ENCODE peak calls at places on chromosomes 3 and 15, in six cellular contexts. D, J, I, Z, Y and F are unnamed samples. For H3K36me3 and H3K4me1, the result is how much of the 10 kb centered on the place peaks cover.

GRCh38 chr3:62007036-62007435 is 366.3 kb downstream of the FEZF2 start:
- DNase-seq in D (no peak), J (no peak), I (no peak), Z (no peak), Y (no peak), F (no peak)

GRCh38 chr15:50353999-50354837 is 780 bp downstream of the GABPB1 start:
- DNase-seq in D (peak), J (peak), I (peak), Z (peak), Y (peak), F (peak)

GRCh38 chr3:193879099-193879863 is 256.7 kb upstream of the HES1 start:
- DNase-seq in D (no peak), J (no peak), I (no peak), Z (no peak), Y (no peak), F (no peak)

GRCh38 chr15:39083213-39083612 is 497.7 kb upstream of the THBS1 start:
- DNase-seq in D (no peak), J (no peak), I (no peak), Z (no peak), Y (no peak), F (no peak)

GRCh38 chr3:118110196-118110595 is 924.5 kb downstream of the IGSF11 start:
- DNase-seq in D (no peak), J (no peak), I (no peak), Z (no peak), Y (no peak), F (no peak)

GRCh38 chr3:177692304-177692703 is 495.0 kb upstream of the TBL1XR1 start:
- DNase-seq in D (no peak), J (no peak), I (no peak), Z (no peak), Y (no peak), F (no peak)

GRCh38 chr3:33315826-33316225 is 38.6 kb downstream of the FBXL2 start:
- DNase-seq in D (no peak), J (no peak), I (no peak), Z (no peak), Y (no peak), F (peak)

GRCh38 chr15:69497076-69497475 is 44.5 kb downstream of the RPLP1 start:
- DNase-seq in D (no peak), J (no peak), I (no peak), Z (no peak), Y (no peak), F (no peak)

GRCh38 chr3:185925353-185925752 is 12.5 kb downstream of the TRA2B start:
- DNase-seq in D (no peak), J (no peak), I (no peak), Z (no peak), Y (no peak), F (no peak)
- H3K36me3 ChIP-seq in D (half or more), J (half or more), I (half or more), Z (half or more), Y (under half), F (half or more)

GRCh38 chr3:42098171-42098570 is 7.0 kb downstream of the TRAK1 start:
- DNase-seq in D (no peak), J (no peak), I (no peak), Z (no peak), Y (no peak), F (no peak)

GRCh38 chr3:42099020-42099765 is 8.0 kb downstream of the TRAK1 start:
- DNase-seq in D (no peak), J (no peak), I (no peak), Z (no peak), Y (no peak), F (no peak)

GRCh38 chr3:42094992-42095391 is 3.8 kb downstream of the TRAK1 start:
- DNase-seq in D (no peak), J (no peak), I (no peak), Z (no peak), Y (no peak), F (no peak)

GRCh38 chr3:42095540-42095939 is 4.4 kb downstream of the TRAK1 start:
- DNase-seq in D (no peak), J (no peak), I (no peak), Z (no peak), Y (no peak), F (no peak)

DNA sequence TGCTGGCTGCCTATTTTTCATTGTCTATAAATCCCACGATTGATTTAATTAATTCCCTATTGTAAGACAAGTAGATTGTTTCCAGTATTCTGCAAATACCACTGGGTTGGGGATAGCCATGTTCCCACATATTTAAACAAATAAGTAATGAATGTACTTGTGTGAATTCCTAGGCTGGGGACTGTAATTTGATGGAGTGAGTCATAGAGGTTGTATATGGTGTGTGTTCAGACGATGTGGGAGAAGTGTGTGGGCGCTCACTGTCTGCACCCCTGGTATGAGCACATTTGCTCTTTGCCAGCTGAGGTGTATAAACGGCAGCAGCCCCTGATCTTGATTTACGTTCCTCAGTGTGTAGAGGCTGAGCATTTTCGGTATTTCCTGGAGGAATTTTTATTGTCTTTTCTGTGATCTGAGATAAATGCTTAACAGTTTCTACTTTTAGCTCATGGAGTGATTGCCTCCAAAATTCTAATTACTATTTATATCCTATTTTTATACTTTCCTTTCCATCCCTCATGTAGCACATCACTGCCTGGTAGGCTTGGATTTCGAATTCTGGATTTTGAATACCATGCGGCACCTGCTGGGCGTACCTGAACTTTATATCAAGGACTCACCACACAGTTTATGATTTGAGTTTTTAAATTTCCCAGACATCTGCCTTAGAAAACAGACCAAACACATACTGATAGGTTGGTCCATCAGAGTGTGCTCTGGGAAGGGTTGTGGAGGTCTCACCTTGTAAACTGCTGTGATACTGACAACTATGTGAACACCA is 6.2 kb downstream of the TRAK1 start:
- DNase-seq in D (no peak), J (no peak), I (no peak), Z (no peak), Y (no peak), F (no peak)
- H3K4me1 ChIP-seq in D (half or more), J (under half), I (half or more), Z (under half), Y (under half), F (under half)

DNA sequence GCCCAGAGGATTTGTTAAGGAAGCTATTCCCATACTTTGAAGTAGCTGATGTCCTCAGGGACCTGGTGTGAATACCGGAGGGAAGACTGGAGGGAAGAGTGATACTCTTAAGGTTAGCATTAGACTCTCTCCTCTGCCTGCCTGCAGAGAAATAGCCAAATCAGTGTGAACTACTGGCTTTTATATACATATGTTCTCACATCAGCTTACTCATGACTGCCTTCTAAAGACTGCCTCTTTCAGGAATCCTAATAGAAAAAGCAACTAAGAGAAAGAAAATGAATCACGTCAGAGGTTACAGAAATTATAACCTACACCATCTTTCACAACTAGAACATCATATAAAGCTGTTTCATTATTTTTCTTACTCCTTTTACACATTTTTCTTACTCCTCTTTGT is 257.9 kb upstream of the UBE2E1 start:
- DNase-seq in D (no peak), J (no peak), I (no peak), Z (no peak), Y (no peak), F (no peak)
- H3K36me3 ChIP-seq in D (under half), J (under half), I (under half), Z (under half), Y (under half), F (under half)

GRCh38 chr3:152398495-152398894 is 129.8 kb downstream of the MBNL1 start:
- DNase-seq in D (no peak), J (no peak), I (no peak), Z (peak), Y (no peak), F (peak)
- H3K4me1 ChIP-seq in D (half or more), J (half or more), I (half or more), Z (under half), Y (under half), F (under half)